ENCODE peak calls at places on chromosomes 12 and 14, in ten cellular contexts. U is left ventricle myocardium inferior, B is tibial artery, M is HCT116, Y is bronchial epithelial cell, Q is heart left ventricle, X is uterus, E is HFFc6, N is stomach, F is Calu3. O is an unnamed sample.

GRCh38 chr14:33842299-33842698 is 108.6 kb downstream of the EGLN3 start:
- DNase-seq in U (no peak), B (no peak), M (no peak), Y (peak), Q (no peak), X (no peak), E (no peak), N (no peak), F (peak), O (no peak)

GRCh38 chr12:10705655-10706054 is 17.5 kb downstream of the YBX3 start:
- DNase-seq in U (no peak), B (no peak), M (no peak), Y (no peak), Q (no peak), X (no peak), E (peak), N (no peak), F (no peak), O (no peak)

GRCh38 chr12:55965941-55966407 is at the start of gene PMEL:
- DNase-seq in U (no peak), B (no peak), M (no peak), Y (no peak), Q (no peak), X (no peak), E (no peak), N (no peak), F (peak), O (no peak)

GRCh38 chr12:131869871-131870418 is 24.5 kb upstream of the ULK1 start:
- DNase-seq in U (no peak), B (no peak), M (no peak), Y (peak), Q (no peak), X (no peak), E (peak), N (no peak), F (peak), O (no peak)

GRCh38 chr12:109833307-109834189 is at the start of gene TRPV4:
- DNase-seq in U (peak), B (no peak), M (no peak), Y (no peak), Q (peak), X (no peak), E (no peak), N (peak), F (peak), O (no peak)

GRCh38 chr14:68762944-68763831 is 29.7 kb downstream of the ZFP36L1 start:
- DNase-seq in U (peak), B (no peak), M (no peak), Y (no peak), Q (peak), X (peak), E (peak), N (peak), F (no peak), O (peak)

GRCh38 chr12:29148065-29148957 is 767 bp upstream of the FAR2 start:
- DNase-seq in U (peak), B (no peak), M (no peak), Y (no peak), Q (peak), X (peak), E (no peak), N (no peak), F (peak), O (no peak)

GRCh38 chr12:1523558-1524050 is 70.8 kb downstream of the FBXL14 start:
- DNase-seq in U (no peak), B (peak), M (no peak), Y (no peak), Q (no peak), X (no peak), E (no peak), N (no peak), F (no peak), O (no peak)

GRCh38 chr12:78645956-78646355 is 218.6 kb upstream of the SYT1 start:
- DNase-seq in U (no peak), B (no peak), M (no peak), Y (peak), Q (no peak), X (no peak), E (no peak), N (no peak), F (peak), O (no peak)

GRCh38 chr12:64457036-64457435 is 5.1 kb downstream of the TBK1 start:
- DNase-seq in U (no peak), B (no peak), M (no peak), Y (no peak), Q (no peak), X (no peak), E (no peak), N (no peak), F (no peak), O (no peak)

GRCh38 chr14:102699416-102700110 is 77.7 kb upstream of the TRAF3 start:
- DNase-seq in U (no peak), B (no peak), M (no peak), Y (peak), Q (no peak), X (no peak), E (no peak), N (no peak), F (no peak), O (no peak)

GRCh38 chr14:92686763-92687427 is 61.5 kb downstream of the LGMN start:
- DNase-seq in U (peak), B (peak), M (peak), Y (peak), Q (peak), X (peak), E (peak), N (peak), F (peak), O (peak)

GRCh38 chr12:48815281-48816110 is 2.8 kb upstream of the CACNB3 start:
- DNase-seq in U (peak), B (peak), M (peak), Y (peak), Q (peak), X (peak), E (peak), N (peak), F (peak), O (peak)

GRCh38 chr12:113072136-113072535 is 15.6 kb downstream of the DTX1 start:
- DNase-seq in U (no peak), B (no peak), M (no peak), Y (no peak), Q (no peak), X (no peak), E (peak), N (no peak), F (no peak), O (no peak)

GRCh38 chr12:9107542-9107873 is 8.2 kb downstream of the A2M start:
- DNase-seq in U (no peak), B (no peak), M (no peak), Y (no peak), Q (no peak), X (no peak), E (no peak), N (no peak), F (no peak), O (no peak)

GRCh38 chr12:51884676-51885229 is 3.1 kb upstream of the ANKRD33 start:
- DNase-seq in U (no peak), B (no peak), M (peak), Y (peak), Q (no peak), X (no peak), E (peak), N (no peak), F (no peak), O (peak)

GRCh38 chr14:73776194-73776537 is 62.0 kb upstream of the PNMA1 start:
- DNase-seq in U (no peak), B (no peak), M (no peak), Y (no peak), Q (no peak), X (no peak), E (no peak), N (no peak), F (no peak), O (no peak)

GRCh38 chr12:47021298-47021697 is 58.1 kb upstream of the PCED1B start:
- DNase-seq in U (no peak), B (no peak), M (peak), Y (peak), Q (no peak), X (no peak), E (peak), N (no peak), F (peak), O (no peak)

GRCh38 chr12:131831635-131832041 is 3.4 kb downstream of the MMP17 start:
- DNase-seq in U (no peak), B (peak), M (no peak), Y (peak), Q (no peak), X (peak), E (peak), N (no peak), F (no peak), O (no peak)

GRCh38 chr12:95435355-95435754 is 38.6 kb upstream of the METAP2 start:
- DNase-seq in U (no peak), B (no peak), M (no peak), Y (no peak), Q (no peak), X (no peak), E (no peak), N (no peak), F (no peak), O (no peak)

GRCh38 chr14:83548061-83548839 is 1981.7 kb upstream of the FLRT2 start:
- DNase-seq in U (no peak), B (no peak), M (no peak), Y (no peak), Q (no peak), X (no peak), E (peak), N (no peak), F (no peak), O (no peak)

GRCh38 chr12:94027561-94027960 is 120.8 kb upstream of the PLXNC1 start:
- DNase-seq in U (no peak), B (no peak), M (no peak), Y (no peak), Q (no peak), X (no peak), E (no peak), N (no peak), F (no peak), O (no peak)

GRCh38 chr12:88420460-88420859 is 159.8 kb downstream of the KITLG start:
- DNase-seq in U (no peak), B (no peak), M (peak), Y (peak), Q (no peak), X (no peak), E (peak), N (no peak), F (no peak), O (no peak)

GRCh38 chr14:20631821-20632389 is 9.6 kb downstream of the OR6S1 start:
- DNase-seq in U (peak), B (no peak), M (no peak), Y (peak), Q (peak), X (peak), E (peak), N (peak), F (peak), O (peak)

GRCh38 chr14:38882533-38882932 is 220.5 kb downstream of the SEC23A start:
- DNase-seq in U (no peak), B (no peak), M (no peak), Y (peak), Q (no peak), X (no peak), E (no peak), N (no peak), F (no peak), O (no peak)

GRCh38 chr12:120468846-120469449 is 600 bp downstream of the SRSF9 start:
- DNase-seq in U (peak), B (peak), M (no peak), Y (no peak), Q (peak), X (peak), E (peak), N (peak), F (peak), O (peak)

GRCh38 chr14:68308695-68309094 is 484.2 kb downstream of the ZFP36L1 start:
- DNase-seq in U (no peak), B (no peak), M (no peak), Y (no peak), Q (no peak), X (no peak), E (no peak), N (no peak), F (no peak), O (no peak)

GRCh38 chr14:54565236-54566151 is 1.4 kb upstream of the SAMD4A start:
- DNase-seq in U (peak), B (peak), M (peak), Y (peak), Q (peak), X (peak), E (peak), N (peak), F (peak), O (peak)

GRCh38 chr14:51806624-51807023 is 53.8 kb upstream of the GNG2 start:
- DNase-seq in U (no peak), B (no peak), M (no peak), Y (no peak), Q (no peak), X (no peak), E (no peak), N (no peak), F (no peak), O (no peak)

GRCh38 chr12:89154743-89155530 is 197.4 kb downstream of the DUSP6 start:
- DNase-seq in U (no peak), B (no peak), M (no peak), Y (no peak), Q (no peak), X (no peak), E (no peak), N (no peak), F (no peak), O (no peak)

GRCh38 chr14:78902010-78902623 is 731.9 kb downstream of the NRXN3 start:
- DNase-seq in U (peak), B (no peak), M (no peak), Y (peak), Q (no peak), X (no peak), E (peak), N (peak), F (peak), O (no peak)

GRCh38 chr14:74514471-74514932 is 20.9 kb downstream of the ISCA2 start:
- DNase-seq in U (no peak), B (peak), M (no peak), Y (peak), Q (peak), X (peak), E (no peak), N (no peak), F (peak), O (peak)

GRCh38 chr14:58639842-58640484 is 2.2 kb downstream of the DACT1 start:
- DNase-seq in U (no peak), B (no peak), M (peak), Y (peak), Q (peak), X (no peak), E (peak), N (no peak), F (peak), O (no peak)

GRCh38 chr14:68506645-68507405 is 286.0 kb downstream of the ZFP36L1 start:
- DNase-seq in U (no peak), B (no peak), M (no peak), Y (peak), Q (no peak), X (no peak), E (no peak), N (peak), F (no peak), O (no peak)

GRCh38 chr12:119578112-119578511 is 15.5 kb upstream of the TMEM233 start:
- DNase-seq in U (no peak), B (no peak), M (peak), Y (peak), Q (no peak), X (no peak), E (peak), N (no peak), F (peak), O (no peak)

GRCh38 chr14:50025776-50026175 is 90.6 kb downstream of the VCPKMT start:
- DNase-seq in U (no peak), B (no peak), M (no peak), Y (peak), Q (no peak), X (peak), E (no peak), N (no peak), F (no peak), O (no peak)

GRCh38 chr12:125143491-125143890 is 78.3 kb downstream of the AACS start:
- DNase-seq in U (peak), B (no peak), M (no peak), Y (no peak), Q (peak), X (no peak), E (peak), N (no peak), F (no peak), O (no peak)

GRCh38 chr12:125140239-125140917 is 75.1 kb downstream of the AACS start:
- DNase-seq in U (no peak), B (no peak), M (no peak), Y (no peak), Q (no peak), X (no peak), E (no peak), N (no peak), F (no peak), O (no peak)

GRCh38 chr12:125145196-125145595 is 80.0 kb downstream of the AACS start:
- DNase-seq in U (no peak), B (no peak), M (no peak), Y (no peak), Q (no peak), X (no peak), E (no peak), N (no peak), F (no peak), O (no peak)

GRCh38 chr12:125140918-125141573 is 75.8 kb downstream of the AACS start:
- DNase-seq in U (no peak), B (no peak), M (peak), Y (peak), Q (no peak), X (no peak), E (peak), N (no peak), F (peak), O (no peak)

GRCh38 chr12:125142601-125143000 is 77.4 kb downstream of the AACS start:
- DNase-seq in U (no peak), B (no peak), M (no peak), Y (no peak), Q (no peak), X (no peak), E (peak), N (no peak), F (no peak), O (no peak)
- TF ChIP-seq CTCF in U (no peak), B (no peak), M (no peak), Y (no peak), Q (no peak), X (no peak), E (no peak), N (no peak), F (no peak), O (no peak)

GRCh38 chr12:122880668-122881067 is 15.3 kb downstream of the VPS37B start:
- DNase-seq in U (no peak), B (no peak), M (no peak), Y (no peak), Q (no peak), X (no peak), E (peak), N (no peak), F (peak), O (no peak)
- TF ChIP-seq CTCF in U (peak), B (peak), M (peak), Y (peak), Q (no peak), X (no peak), E (peak), N (no peak), F (no peak), O (no peak)

GRCh38 chr14:60721331-60722162 is 2.6 kb downstream of the SIX4 start:
- DNase-seq in U (no peak), B (peak), M (peak), Y (peak), Q (no peak), X (peak), E (peak), N (peak), F (peak), O (peak)
- TF ChIP-seq CTCF in U (peak), B (no peak), M (peak), Y (peak), Q (no peak), X (peak), E (peak), N (peak), F (no peak), O (peak)

GRCh38 chr12:3147260-3147659 is 70.1 kb downstream of the TSPAN9 start:
- DNase-seq in U (no peak), B (no peak), M (no peak), Y (no peak), Q (no peak), X (no peak), E (no peak), N (no peak), F (no peak), O (no peak)

GRCh38 chr12:3148366-3149000 is 71.3 kb downstream of the TSPAN9 start:
- DNase-seq in U (peak), B (no peak), M (no peak), Y (no peak), Q (peak), X (peak), E (no peak), N (no peak), F (no peak), O (no peak)

GRCh38 chr12:3145036-3145435 is 67.9 kb downstream of the TSPAN9 start:
- DNase-seq in U (peak), B (no peak), M (no peak), Y (no peak), Q (peak), X (no peak), E (no peak), N (no peak), F (no peak), O (no peak)

GRCh38 chr12:3144495-3144894 is 67.3 kb downstream of the TSPAN9 start:
- DNase-seq in U (no peak), B (no peak), M (no peak), Y (no peak), Q (no peak), X (no peak), E (no peak), N (no peak), F (no peak), O (no peak)

DNA sequence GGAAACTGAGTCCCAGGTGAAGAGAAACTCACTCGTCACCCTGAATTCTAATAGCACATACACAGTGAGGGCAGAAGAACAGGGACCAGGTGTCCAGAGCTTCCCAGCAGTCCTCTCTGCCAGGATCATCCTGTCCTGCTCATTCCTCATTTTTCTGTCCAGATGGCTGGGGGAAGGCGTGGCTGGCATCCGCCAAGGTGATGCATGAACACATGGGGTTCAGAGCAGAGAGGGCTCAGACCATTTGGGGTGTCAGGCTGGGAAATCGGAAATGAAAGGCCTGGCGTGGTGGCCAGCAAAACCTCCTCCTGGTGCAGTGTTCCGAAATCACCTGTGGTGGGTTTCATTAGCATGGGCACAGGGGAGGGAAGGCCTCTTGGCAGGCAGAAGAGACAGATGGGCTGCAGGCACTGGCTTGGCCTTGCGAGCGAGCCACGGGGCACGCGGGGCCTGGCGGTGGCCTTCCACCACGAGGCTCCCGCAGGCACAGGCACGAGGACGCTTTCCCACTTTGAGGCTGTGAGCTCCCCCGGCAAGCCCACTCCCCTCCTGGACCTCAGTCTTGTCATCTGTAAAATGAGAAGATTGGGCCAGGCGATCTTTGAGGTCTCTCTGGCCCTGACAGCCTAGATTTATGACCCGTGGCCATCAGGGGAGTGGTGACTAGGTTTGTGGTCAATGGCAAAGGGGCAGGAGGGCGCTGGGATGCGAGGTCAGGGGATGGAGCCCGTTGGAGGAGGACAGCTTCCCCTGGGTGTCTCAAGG is 68.5 kb downstream of the TSPAN9 start:
- DNase-seq in U (no peak), B (no peak), M (no peak), Y (no peak), Q (no peak), X (no peak), E (no peak), N (no peak), F (no peak), O (no peak)
- TF ChIP-seq CTCF in U (no peak), B (no peak), M (no peak), Y (no peak), Q (no peak), X (no peak), E (no peak), N (no peak), F (no peak), O (no peak)

DNA sequence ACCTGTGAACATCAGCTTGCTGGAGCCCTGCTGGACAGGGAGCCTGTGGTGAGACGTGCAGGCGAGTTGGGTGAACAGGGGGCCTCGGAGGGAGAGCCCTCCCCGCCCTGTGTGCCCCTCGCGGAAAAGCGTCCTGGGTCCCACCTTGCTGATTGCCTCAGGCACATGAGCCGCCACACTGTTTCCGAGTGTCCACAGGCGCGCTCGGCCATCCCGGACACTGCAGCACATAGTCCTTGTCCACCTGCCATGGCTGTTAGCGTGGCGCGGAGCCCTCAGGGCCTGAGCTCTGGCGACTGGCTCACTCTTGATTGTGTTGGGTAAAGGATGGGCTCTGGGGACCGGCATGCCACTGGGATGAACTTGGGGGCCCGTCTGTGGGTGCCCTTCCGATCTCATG is 40.0 kb downstream of the PACS2 start:
- DNase-seq in U (no peak), B (no peak), M (no peak), Y (no peak), Q (no peak), X (no peak), E (no peak), N (no peak), F (no peak), O (no peak)
- TF ChIP-seq CTCF in U (no peak), B (no peak), M (no peak), Y (no peak), Q (no peak), X (no peak), E (no peak), N (no peak), F (no peak), O (no peak)